ENCODE peak calls at places on chromosomes 6 and 20, in seven cellular contexts. X is heart right ventricle, I is GM12878, J is A549, S is cardiac muscle cell, H is stomach, D is sigmoid colon. R is an unnamed sample. For H3K9me3 and H3K4me1, the result is how much of the 10 kb centered on the place peaks cover.

GRCh38 chr6:1311400-1312192 is at the start of gene FOXQ1:
- DNase-seq in X (no peak), I (no peak), J (peak), S (peak), H (peak), D (no peak), R (peak)

GRCh38 chr6:154937306-154938244 is 57.5 kb upstream of the TIAM2 start:
- DNase-seq in X (no peak), I (no peak), J (no peak), S (no peak), H (no peak), D (no peak), R (no peak)

GRCh38 chr6:135423649-135424128 is 73.9 kb downstream of the AHI1 start:
- DNase-seq in X (no peak), I (peak), J (peak), S (peak), H (no peak), D (no peak), R (no peak)

GRCh38 chr20:57290178-57290484 is 23.7 kb upstream of the BMP7 start:
- DNase-seq in X (no peak), I (no peak), J (no peak), S (no peak), H (no peak), D (no peak), R (no peak)

GRCh38 chr20:63344616-63345327 is 16.4 kb downstream of the CHRNA4 start:
- DNase-seq in X (peak), I (no peak), J (no peak), S (peak), H (no peak), D (no peak), R (no peak)

GRCh38 chr20:53617791-53618489 is 24.3 kb upstream of the ZNF217 start:
- DNase-seq in X (no peak), I (no peak), J (no peak), S (no peak), H (peak), D (peak), R (no peak)

GRCh38 chr20:36116813-36117441 is 37.6 kb upstream of the EPB41L1 start:
- DNase-seq in X (no peak), I (no peak), J (no peak), S (peak), H (no peak), D (no peak), R (no peak)

GRCh38 chr6:159252955-159253508 is 83.8 kb downstream of the FNDC1 start:
- DNase-seq in X (no peak), I (peak), J (peak), S (peak), H (no peak), D (no peak), R (no peak)

GRCh38 chr6:37688088-37688850 is 9.4 kb downstream of the MDGA1 start:
- DNase-seq in X (no peak), I (no peak), J (no peak), S (no peak), H (no peak), D (no peak), R (no peak)

GRCh38 chr6:36095497-36096391 is 34.6 kb upstream of the MAPK13 start:
- DNase-seq in X (no peak), I (no peak), J (peak), S (no peak), H (peak), D (no peak), R (no peak)

GRCh38 chr6:158059108-158059507 is 77.4 kb downstream of the SYNJ2 start:
- DNase-seq in X (no peak), I (no peak), J (no peak), S (no peak), H (no peak), D (peak), R (no peak)

GRCh38 chr20:54649511-54649962 is 174.1 kb downstream of the DOK5 start:
- DNase-seq in X (peak), I (no peak), J (peak), S (peak), H (peak), D (peak), R (peak)

GRCh38 chr6:11332463-11332862 is 100.0 kb upstream of the NEDD9 start:
- DNase-seq in X (no peak), I (no peak), J (no peak), S (no peak), H (no peak), D (no peak), R (no peak)

GRCh38 chr6:82000551-82000950 is 247.0 kb downstream of the IBTK start:
- DNase-seq in X (no peak), I (no peak), J (no peak), S (no peak), H (no peak), D (no peak), R (no peak)

GRCh38 chr6:19438566-19439353 is 398.4 kb upstream of the ID4 start:
- DNase-seq in X (no peak), I (no peak), J (no peak), S (no peak), H (no peak), D (no peak), R (no peak)

GRCh38 chr6:25343984-25344383 is 64.8 kb downstream of the CARMIL1 start:
- DNase-seq in X (no peak), I (no peak), J (no peak), S (no peak), H (no peak), D (no peak), R (no peak)

GRCh38 chr20:37955511-37955910 is 52.6 kb downstream of the VSTM2L start:
- DNase-seq in X (no peak), I (no peak), J (no peak), S (no peak), H (no peak), D (no peak), R (no peak)

GRCh38 chr6:125829433-125829832 is 38.7 kb downstream of the NCOA7 start:
- DNase-seq in X (no peak), I (no peak), J (no peak), S (no peak), H (no peak), D (no peak), R (no peak)

DNA sequence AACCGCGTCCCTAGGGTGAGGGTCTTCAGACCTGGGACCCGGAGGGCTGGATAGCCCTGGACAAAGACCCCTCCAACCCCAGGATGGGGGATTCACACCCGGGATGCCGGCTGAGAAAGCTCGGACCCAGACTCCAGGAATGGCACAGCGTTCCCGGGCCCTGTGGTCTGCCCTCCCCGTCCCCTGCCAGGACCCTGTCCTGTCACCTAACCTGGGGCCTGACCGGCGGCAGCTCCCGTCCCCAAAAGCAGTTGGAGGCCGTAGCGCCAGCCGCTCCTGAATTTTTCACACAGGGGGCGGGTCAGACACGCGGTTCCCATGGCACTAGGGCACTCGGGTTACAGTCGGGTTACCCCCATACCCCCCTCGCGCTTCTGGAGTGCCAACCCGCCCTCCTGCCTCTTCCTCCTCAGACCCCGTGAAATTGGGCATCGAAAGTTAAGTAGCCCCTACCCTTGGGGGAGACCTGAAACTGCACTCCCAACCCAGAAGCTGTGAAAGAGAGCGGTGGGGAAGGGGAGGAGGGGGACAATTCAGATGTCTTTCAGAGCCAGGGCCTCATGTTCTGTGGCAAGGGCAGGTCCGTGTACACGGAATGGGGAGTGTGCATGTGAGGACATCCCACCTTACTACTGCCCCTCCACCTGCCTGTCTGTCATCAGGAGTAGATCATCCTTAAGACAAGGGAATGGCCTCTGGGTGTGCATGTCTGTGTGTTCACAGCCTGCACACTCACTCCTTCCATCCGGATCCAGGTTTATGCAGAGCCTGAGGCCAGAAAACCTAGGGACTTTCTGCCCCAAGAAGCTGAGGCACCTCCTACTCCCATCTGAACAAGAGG is 604 bp downstream of the REM1 start:
- DNase-seq in X (no peak), I (no peak), J (no peak), S (no peak), H (no peak), D (no peak), R (no peak)
- H3K9me3 ChIP-seq in X (under half), I (under half), J (under half), S (under half), H (under half), D (under half), R (under half)

GRCh38 chr6:56889492-56889891 is 65.4 kb upstream of the BEND6 start:
- DNase-seq in X (no peak), I (no peak), J (no peak), S (no peak), H (no peak), D (no peak), R (no peak)
- H3K27ac ChIP-seq in X (no peak), I (peak), J (peak), S (no peak), H (no peak), D (no peak), R (no peak)

GRCh38 chr20:49583669-49584417 is 15.9 kb upstream of the PTGIS start:
- DNase-seq in X (peak), I (no peak), J (peak), S (peak), H (peak), D (peak), R (no peak)
- H3K4me1 ChIP-seq in X (under half), I (under half), J (half or more), S (under half), H (half or more), D (half or more), R (under half)

GRCh38 chr6:146896062-146896813 is 297.5 kb downstream of the ADGB start:
- DNase-seq in X (no peak), I (no peak), J (no peak), S (no peak), H (no peak), D (no peak), R (no peak)
- H3K9me3 ChIP-seq in X (under half), I (under half), J (under half), S (under half), H (under half), D (under half), R (under half)

DNA sequence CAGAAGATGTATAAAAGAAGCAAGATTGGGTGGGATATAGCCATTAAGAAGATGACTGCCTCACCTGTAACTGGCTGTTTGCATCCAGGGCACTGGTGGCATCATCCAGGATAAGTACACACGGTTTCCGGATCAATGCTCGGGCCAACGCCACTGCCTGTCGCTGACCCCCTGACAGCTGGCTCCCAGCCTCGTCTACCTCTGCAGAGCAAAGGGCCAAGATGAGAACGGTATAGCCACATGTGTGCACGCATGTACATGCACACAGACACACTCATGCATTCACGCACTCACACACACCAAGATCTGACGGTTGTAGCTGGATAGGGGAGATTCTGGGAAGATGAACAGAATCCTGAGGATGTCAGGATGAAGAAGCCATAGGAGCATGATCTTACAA is 3.2 kb upstream of the PSMB8 start:
- DNase-seq in X (no peak), I (no peak), J (no peak), S (no peak), H (no peak), D (no peak), R (no peak)
- H3K27ac ChIP-seq in X (no peak), I (no peak), J (no peak), S (no peak), H (no peak), D (no peak), R (peak)

DNA sequence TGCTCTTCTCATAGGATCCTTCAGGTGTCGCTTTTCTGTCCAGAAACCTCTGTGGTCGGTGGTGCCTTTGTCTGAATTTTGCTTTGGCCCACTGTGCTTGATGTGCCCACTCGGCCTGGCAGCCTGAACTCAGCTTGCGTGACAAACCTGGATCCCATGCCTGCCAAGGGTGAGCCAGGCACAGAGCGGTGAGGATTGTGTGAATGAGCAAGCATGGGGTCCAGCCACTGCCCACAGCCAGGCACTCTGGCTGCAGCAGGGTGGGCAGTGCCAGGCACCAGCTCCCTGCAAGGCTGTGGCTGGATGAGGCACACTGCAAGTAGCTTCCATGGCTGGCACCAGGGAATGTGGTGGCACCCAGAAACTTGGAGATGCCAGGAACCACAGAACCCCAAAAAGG is 110.3 kb downstream of the THEMIS start:
- DNase-seq in X (no peak), I (no peak), J (no peak), S (no peak), H (no peak), D (peak), R (no peak)
- H3K4me1 ChIP-seq in X (under half), I (under half), J (under half), S (under half), H (under half), D (under half), R (under half)

GRCh38 chr20:15328084-15328483 is 990.7 kb upstream of the FLRT3 start:
- DNase-seq in X (no peak), I (no peak), J (no peak), S (no peak), H (no peak), D (no peak), R (no peak)
- H3K9me3 ChIP-seq in X (under half), I (under half), J (under half), S (under half), H (under half), D (under half), R (under half)

GRCh38 chr20:3930265-3931206 is 41.3 kb downstream of the PANK2 start:
- DNase-seq in X (no peak), I (no peak), J (no peak), S (no peak), H (no peak), D (no peak), R (no peak)

GRCh38 chr20:3932277-3933073 is 43.3 kb downstream of the PANK2 start:
- DNase-seq in X (no peak), I (no peak), J (no peak), S (no peak), H (no peak), D (no peak), R (no peak)

GRCh38 chr20:3931664-3932063 is 42.5 kb downstream of the PANK2 start:
- DNase-seq in X (no peak), I (no peak), J (no peak), S (no peak), H (no peak), D (no peak), R (no peak)

GRCh38 chr20:3927486-3928291 is 38.5 kb downstream of the PANK2 start:
- DNase-seq in X (no peak), I (no peak), J (no peak), S (peak), H (no peak), D (no peak), R (no peak)

DNA sequence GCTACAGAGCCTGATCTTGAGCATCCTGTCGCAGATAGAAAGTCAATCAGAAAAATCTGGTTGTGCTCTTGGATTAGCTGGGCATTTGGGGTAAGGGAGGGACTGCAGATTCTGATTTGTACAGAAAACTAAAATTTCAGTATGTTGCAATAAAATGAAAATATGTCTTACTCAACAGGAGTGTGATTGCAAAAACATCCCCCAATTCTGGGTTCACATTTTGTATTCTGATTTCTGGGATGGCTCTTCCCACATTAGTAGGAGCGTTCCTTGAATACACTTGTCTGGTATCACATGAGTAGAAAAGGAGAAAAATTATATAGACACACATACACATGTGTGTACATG is 40.5 kb downstream of the PANK2 start:
- DNase-seq in X (no peak), I (no peak), J (no peak), S (peak), H (no peak), D (no peak), R (no peak)
- H3K27ac ChIP-seq in X (no peak), I (no peak), J (no peak), S (peak), H (no peak), D (no peak), R (no peak)

R was measured in naive thymus-derived CD4-positive, alpha-beta T cell.